ENCODE peak calls at places on chromosomes 16 and 17, in four cellular contexts. O, Y, L and U are unnamed samples. For H4K20me1 and H3K4me1, the result is how much of the 10 kb centered on the place peaks cover.

GRCh38 chr17:10091051-10091450 is 107.4 kb downstream of the GAS7 start:
- DNase-seq in Y (no peak), O (no peak), L (no peak), U (no peak)

GRCh38 chr17:63702223-63702577 is 2.3 kb upstream of the LIMD2 start:
- DNase-seq in Y (no peak), L (no peak), O (no peak), U (no peak)

GRCh38 chr17:68972119-68972704 is 17.0 kb upstream of the ABCA8 start:
- DNase-seq in O (peak), L (peak), Y (peak), U (peak)

GRCh38 chr17:83079766-83080616 is 582 bp downstream of the METRNL start:
- DNase-seq in O (no peak), Y (no peak), L (peak), U (peak)

GRCh38 chr17:43702636-43703035 is 40.9 kb upstream of the MEOX1 start:
- DNase-seq in O (no peak), L (no peak), Y (peak), U (peak)

GRCh38 chr17:73532441-73532901 is 111.8 kb downstream of the SDK2 start:
- DNase-seq in Y (no peak), L (no peak), O (no peak), U (no peak)

GRCh38 chr17:41735744-41736143 is 1.3 kb upstream of the HAP1 start:
- DNase-seq in O (no peak), L (no peak), Y (no peak), U (no peak)

GRCh38 chr17:39781814-39782213 is 44.1 kb downstream of the GRB7 start:
- DNase-seq in L (no peak), O (no peak), Y (no peak), U (no peak)

GRCh38 chr16:78732693-78733092 is 633.2 kb downstream of the WWOX start:
- DNase-seq in O (no peak), Y (no peak), L (no peak), U (no peak)

GRCh38 chr17:65359016-65359415 is 202.4 kb downstream of the AXIN2 start:
- DNase-seq in Y (no peak), L (no peak), O (no peak), U (peak)

GRCh38 chr16:55543470-55543869 is 23.0 kb upstream of the CAPNS2 start:
- DNase-seq in L (peak), O (no peak), Y (peak), U (peak)

GRCh38 chr17:37373530-37374159 is 2.1 kb upstream of the C17orf78 start:
- DNase-seq in L (peak), O (peak), Y (peak), U (peak)

GRCh38 chr16:52435573-52435972 is 111.4 kb downstream of the TOX3 start:
- DNase-seq in Y (no peak), O (no peak), L (no peak), U (no peak)

GRCh38 chr17:15957206-15957605 is 12.3 kb downstream of the ADORA2B start:
- DNase-seq in L (no peak), O (no peak), Y (no peak), U (no peak)

GRCh38 chr17:66425751-66426396 is 123.5 kb downstream of the PRKCA start:
- DNase-seq in O (no peak), L (no peak), Y (no peak), U (no peak)

GRCh38 chr16:15502041-15502725 is 67.8 kb downstream of the BMERB1 start:
- DNase-seq in Y (peak), L (peak), O (no peak), U (peak)

GRCh38 chr16:82963653-82964052 is 336.9 kb downstream of the CDH13 start:
- DNase-seq in L (no peak), O (no peak), Y (no peak), U (no peak)

GRCh38 chr17:76000016-76000754 is 470 bp upstream of the CDK3 start:
- DNase-seq in Y (peak), O (peak), L (peak), U (peak)

GRCh38 chr17:8696951-8697745 is 47.5 kb downstream of the CCDC42 start:
- DNase-seq in Y (peak), O (no peak), L (peak), U (no peak)

GRCh38 chr16:12677472-12677871 is 126.2 kb downstream of the CPPED1 start:
- DNase-seq in O (no peak), L (no peak), Y (no peak), U (no peak)

GRCh38 chr17:31074772-31075538 is 19.8 kb upstream of the NF1 start:
- DNase-seq in O (no peak), L (no peak), Y (peak), U (peak)

GRCh38 chr17:79473111-79473835 is 137.6 kb downstream of the RBFOX3 start:
- DNase-seq in Y (no peak), L (peak), O (no peak), U (no peak)

GRCh38 chr17:77491921-77492445 is 351.2 kb downstream of the SEC14L1 start:
- DNase-seq in O (peak), L (no peak), Y (no peak), U (no peak)

GRCh38 chr17:1972429-1973160 is 52.5 kb downstream of the RTN4RL1 start:
- DNase-seq in L (no peak), O (no peak), Y (no peak), U (no peak)

GRCh38 chr17:40937384-40937819 is at the start of gene KRT23:
- DNase-seq in O (no peak), Y (peak), L (no peak), U (no peak)

GRCh38 chr17:75224983-75225382 is 19.5 kb downstream of the NUP85 start:
- DNase-seq in Y (no peak), O (no peak), L (no peak), U (no peak)

GRCh38 chr16:2148714-2149629 is 547 bp downstream of the RAB26 start:
- DNase-seq in Y (peak), O (peak), L (peak), U (peak)

GRCh38 chr17:21001111-21001812 is 41.5 kb downstream of the USP22 start:
- DNase-seq in O (no peak), L (peak), Y (no peak), U (peak)

DNA sequence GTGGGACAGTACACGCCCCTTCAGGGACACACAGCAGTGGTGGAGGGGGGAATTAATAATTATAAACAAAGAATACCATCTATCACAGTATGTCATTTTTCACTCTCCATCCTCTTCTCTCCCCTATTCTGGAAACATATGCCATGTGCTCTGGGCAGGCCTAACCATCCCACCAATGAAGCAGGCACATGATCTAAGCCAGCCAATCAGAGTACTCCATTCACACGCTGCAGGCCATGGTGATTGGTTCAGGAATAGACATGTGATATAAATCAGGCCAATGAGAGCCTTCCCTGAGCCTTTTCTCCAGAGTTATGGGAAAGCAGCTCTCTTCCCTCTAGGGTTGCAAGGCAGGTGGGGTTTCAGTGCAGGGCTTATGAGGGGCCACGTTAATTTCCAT is 36.5 kb downstream of the GSG1L start:
- DNase-seq in L (no peak), O (no peak), Y (no peak), U (no peak)
- H4K20me1 ChIP-seq in L (under half), O (under half), Y (under half), U (under half)

GRCh38 chr16:75660726-75661302 is 13.2 kb downstream of the TERF2IP start:
- DNase-seq in L (no peak), Y (no peak), O (no peak), U (no peak)

GRCh38 chr16:75658175-75658574 is 10.6 kb downstream of the TERF2IP start:
- DNase-seq in L (no peak), Y (no peak), O (no peak), U (no peak)

GRCh38 chr16:75660321-75660720 is 12.7 kb downstream of the TERF2IP start:
- DNase-seq in O (no peak), Y (no peak), L (no peak), U (no peak)
- TF ChIP-seq EZH2phosphoT487 in O (no peak), Y (no peak), L (no peak), U (no peak)

GRCh38 chr17:45370949-45371413 is 54.2 kb upstream of the MAP3K14 start:
- DNase-seq in L (no peak), O (no peak), Y (no peak), U (peak)
- H3K4me1 ChIP-seq in L (under half), O (under half), Y (under half), U (half or more)

GRCh38 chr16:47694543-47694942 is 233.4 kb downstream of the PHKB start:
- DNase-seq in Y (peak), L (no peak), O (no peak), U (no peak)

GRCh38 chr16:47697826-47698225 is 236.7 kb downstream of the PHKB start:
- DNase-seq in Y (no peak), O (no peak), L (no peak), U (no peak)

GRCh38 chr16:47699090-47699489 is 238.0 kb downstream of the PHKB start:
- DNase-seq in L (no peak), Y (peak), O (no peak), U (no peak)

GRCh38 chr16:47695746-47696145 is 234.6 kb downstream of the PHKB start:
- DNase-seq in O (no peak), L (no peak), Y (no peak), U (no peak)
- H4K20me1 ChIP-seq in O (under half), L (under half), Y (under half), U (under half)

DNA sequence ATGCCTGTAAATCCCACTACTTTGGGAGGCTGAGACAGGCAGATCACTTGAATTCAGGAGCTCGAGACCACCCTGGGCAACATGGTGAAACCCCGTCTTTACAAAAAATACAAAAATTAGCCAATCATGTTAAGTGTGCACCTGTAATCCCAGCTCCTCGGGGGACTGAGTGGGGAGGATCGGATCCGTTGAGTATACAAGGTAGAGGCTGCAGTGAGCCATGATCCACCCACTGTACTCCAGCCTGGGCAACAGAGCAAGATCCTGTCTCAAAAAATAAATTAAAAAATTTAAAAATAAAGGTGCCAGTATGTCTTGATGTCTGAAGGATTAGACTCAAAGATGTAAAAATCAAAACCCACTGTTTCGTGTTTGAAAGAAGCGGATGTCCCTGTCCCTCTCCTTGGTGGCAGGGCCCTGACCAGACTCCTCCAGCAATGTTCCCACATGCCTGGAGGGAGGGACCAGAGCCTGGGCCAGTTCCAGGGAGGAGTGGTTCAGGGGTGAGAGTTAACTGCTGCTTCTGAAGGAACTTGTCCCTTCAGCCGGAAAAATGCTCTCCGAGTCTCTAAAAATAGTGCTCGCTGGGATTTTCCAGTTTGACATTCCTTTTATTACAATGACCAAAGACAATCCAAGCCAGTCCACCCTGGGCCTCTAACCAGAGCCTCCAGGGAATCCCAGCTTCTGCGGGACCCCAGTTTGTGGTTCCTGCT is 9.4 kb upstream of the CMTM4 start:
- DNase-seq in Y (no peak), L (no peak), O (no peak), U (no peak)
- TF ChIP-seq EZH2phosphoT487 in Y (no peak), L (no peak), O (no peak), U (no peak)

GRCh38 chr16:67163903-67164558 is 514 bp upstream of the HSF4 start:
- DNase-seq in L (no peak), Y (peak), O (no peak), U (no peak)
- H3K4me1 ChIP-seq in L (under half), Y (under half), O (under half), U (under half)